ENCODE peak calls at places on chromosomes 4 and X, in six cellular contexts. One of them, this sample, is unnamed.
A peak's percentile ranks its signal among the peaks of the same experiment; 100 is the strongest.

GRCh38 chr4:155025762-155026457 is 182.5 kb upstream of the NPY2R start:
- DNase-seq in neural progenitor cell: peak; percentile 86
- DNase-seq in CD4-positive, alpha-beta T cell: no peak
- DNase-seq in AG10803: no peak
- DNase-seq in cardiac muscle cell: peak; percentile 70
- DNase-seq in choroid plexus epithelial cell: peak; percentile 52
- DNase-seq in this sample: peak; percentile 20

GRCh38 chr4:48913346-48913745 is 6.8 kb upstream of the OCIAD2 start:
- DNase-seq in AG10803: peak; percentile 70
- DNase-seq in choroid plexus epithelial cell: peak; percentile 74
- DNase-seq in CD4-positive, alpha-beta T cell: no peak
- DNase-seq in cardiac muscle cell: no peak
- DNase-seq in neural progenitor cell: no peak
- DNase-seq in this sample: no peak

GRCh38 chrX:52553995-52554642 is 37.3 kb upstream of the XAGE1B start:
- DNase-seq in CD4-positive, alpha-beta T cell: no peak
- DNase-seq in neural progenitor cell: no peak
- DNase-seq in cardiac muscle cell: no peak
- DNase-seq in AG10803: no peak
- DNase-seq in choroid plexus epithelial cell: no peak
- DNase-seq in this sample: no peak

GRCh38 chr4:104899863-104900262 is 246.8 kb upstream of the TET2 start:
- DNase-seq in choroid plexus epithelial cell: no peak
- DNase-seq in CD4-positive, alpha-beta T cell: no peak
- DNase-seq in neural progenitor cell: no peak
- DNase-seq in cardiac muscle cell: no peak
- DNase-seq in AG10803: no peak
- DNase-seq in this sample: no peak

GRCh38 chr4:16150716-16151115 is 66.9 kb upstream of the PROM1 start:
- DNase-seq in CD4-positive, alpha-beta T cell: no peak
- DNase-seq in AG10803: no peak
- DNase-seq in choroid plexus epithelial cell: no peak
- DNase-seq in neural progenitor cell: no peak
- DNase-seq in cardiac muscle cell: no peak
- DNase-seq in this sample: no peak

GRCh38 chr4:3009422-3009821 is 46.1 kb downstream of the GRK4 start:
- DNase-seq in CD4-positive, alpha-beta T cell: no peak
- DNase-seq in cardiac muscle cell: peak; percentile 16
- DNase-seq in neural progenitor cell: peak; percentile 65
- DNase-seq in choroid plexus epithelial cell: peak; percentile 28
- DNase-seq in AG10803: peak; percentile 54
- DNase-seq in this sample: peak; percentile 70

GRCh38 chrX:108270280-108270679 is 167.9 kb downstream of the COL4A6 start:
- DNase-seq in CD4-positive, alpha-beta T cell: no peak
- DNase-seq in AG10803: no peak
- DNase-seq in choroid plexus epithelial cell: peak; percentile 11
- DNase-seq in cardiac muscle cell: no peak
- DNase-seq in neural progenitor cell: no peak
- DNase-seq in this sample: no peak

GRCh38 chr4:2643555-2643954 is 107.1 kb downstream of the FAM193A start:
- DNase-seq in AG10803: no peak
- DNase-seq in neural progenitor cell: no peak
- DNase-seq in choroid plexus epithelial cell: no peak
- DNase-seq in CD4-positive, alpha-beta T cell: no peak
- DNase-seq in cardiac muscle cell: no peak
- DNase-seq in this sample: no peak

GRCh38 chr4:17577660-17578481 is 873 bp downstream of the LAP3 start:
- DNase-seq in cardiac muscle cell: peak; percentile 60
- DNase-seq in choroid plexus epithelial cell: peak; percentile 21
- DNase-seq in CD4-positive, alpha-beta T cell: no peak
- DNase-seq in AG10803: peak; percentile 26
- DNase-seq in neural progenitor cell: no peak
- DNase-seq in this sample: peak; percentile 29

GRCh38 chr4:77795339-77795738 is 23.8 kb downstream of the CNOT6L start:
- DNase-seq in AG10803: no peak
- DNase-seq in cardiac muscle cell: no peak
- DNase-seq in choroid plexus epithelial cell: no peak
- DNase-seq in neural progenitor cell: no peak
- DNase-seq in CD4-positive, alpha-beta T cell: no peak
- DNase-seq in this sample: no peak

GRCh38 chr4:13542577-13543042 is 1.7 kb downstream of the NKX3-2 start:
- DNase-seq in neural progenitor cell: no peak
- DNase-seq in CD4-positive, alpha-beta T cell: no peak
- DNase-seq in choroid plexus epithelial cell: no peak
- DNase-seq in cardiac muscle cell: no peak
- DNase-seq in AG10803: no peak
- DNase-seq in this sample: peak; percentile 20

GRCh38 chr4:177128306-177128705 is 181.4 kb upstream of the NEIL3 start:
- DNase-seq in AG10803: peak; percentile 42
- DNase-seq in cardiac muscle cell: no peak
- DNase-seq in choroid plexus epithelial cell: peak; percentile 72
- DNase-seq in neural progenitor cell: no peak
- DNase-seq in CD4-positive, alpha-beta T cell: no peak
- DNase-seq in this sample: no peak

GRCh38 chr4:123616970-123617392 is 220.4 kb downstream of the SPRY1 start:
- DNase-seq in choroid plexus epithelial cell: peak; percentile 81
- DNase-seq in AG10803: peak; percentile 61
- DNase-seq in neural progenitor cell: peak; percentile 45
- DNase-seq in cardiac muscle cell: no peak
- DNase-seq in CD4-positive, alpha-beta T cell: peak; percentile 30
- DNase-seq in this sample: no peak

GRCh38 chrX:63652086-63652775 is 132.8 kb downstream of the ARHGEF9 start:
- DNase-seq in CD4-positive, alpha-beta T cell: no peak
- DNase-seq in neural progenitor cell: no peak
- DNase-seq in AG10803: peak; percentile 69
- DNase-seq in cardiac muscle cell: no peak
- DNase-seq in choroid plexus epithelial cell: no peak
- DNase-seq in this sample: no peak

GRCh38 chr4:157806176-157806575 is 366.6 kb downstream of the GASK1B start:
- DNase-seq in choroid plexus epithelial cell: no peak
- DNase-seq in neural progenitor cell: no peak
- DNase-seq in cardiac muscle cell: no peak
- DNase-seq in AG10803: no peak
- DNase-seq in CD4-positive, alpha-beta T cell: no peak
- DNase-seq in this sample: no peak

GRCh38 chrX:44433556-44433955 is 90.1 kb upstream of the EFHC2 start:
- DNase-seq in neural progenitor cell: no peak
- DNase-seq in CD4-positive, alpha-beta T cell: no peak
- DNase-seq in AG10803: no peak
- DNase-seq in cardiac muscle cell: no peak
- DNase-seq in choroid plexus epithelial cell: no peak
- DNase-seq in this sample: no peak

GRCh38 chrX:25941559-25942250 is 196.4 kb upstream of the MAGEB18 start:
- DNase-seq in CD4-positive, alpha-beta T cell: no peak
- DNase-seq in AG10803: no peak
- DNase-seq in cardiac muscle cell: no peak
- DNase-seq in choroid plexus epithelial cell: no peak
- DNase-seq in neural progenitor cell: no peak
- DNase-seq in this sample: no peak

GRCh38 chr4:18155062-18156041 is 133.8 kb upstream of the LCORL start:
- DNase-seq in AG10803: no peak
- DNase-seq in CD4-positive, alpha-beta T cell: no peak
- DNase-seq in choroid plexus epithelial cell: no peak
- DNase-seq in cardiac muscle cell: no peak
- DNase-seq in neural progenitor cell: no peak
- DNase-seq in this sample: no peak

GRCh38 chrX:34891391-34891790 is 51.2 kb upstream of the FAM47B start:
- DNase-seq in choroid plexus epithelial cell: no peak
- DNase-seq in neural progenitor cell: no peak
- DNase-seq in CD4-positive, alpha-beta T cell: no peak
- DNase-seq in cardiac muscle cell: no peak
- DNase-seq in AG10803: no peak
- DNase-seq in this sample: no peak

DNA sequence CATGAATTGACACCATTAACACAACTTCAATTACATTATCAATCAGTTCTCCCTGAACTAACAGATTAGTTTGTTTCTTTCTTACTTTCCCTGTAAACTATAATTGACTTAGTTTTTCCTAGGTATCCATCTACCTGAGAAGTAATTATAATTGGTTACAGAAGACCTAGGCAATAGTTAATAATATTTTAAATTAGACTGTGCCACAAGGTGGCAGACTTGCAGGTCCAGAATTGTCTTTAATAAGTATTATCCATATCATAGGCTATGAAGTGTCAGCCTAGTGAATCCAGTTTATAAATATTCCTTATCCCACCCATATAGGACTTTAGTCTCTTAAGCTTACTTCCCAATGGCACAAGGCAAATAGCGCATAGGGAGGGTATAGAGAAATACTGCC is 48.9 kb upstream of the FAM47B start:
- DNase-seq in AG10803: no peak
- DNase-seq in neural progenitor cell: no peak
- DNase-seq in CD4-positive, alpha-beta T cell: no peak
- DNase-seq in choroid plexus epithelial cell: no peak
- DNase-seq in cardiac muscle cell: peak; percentile 25
- DNase-seq in this sample: no peak
- TF ChIP-seq CTCF in AG10803: peak; percentile 42
- TF ChIP-seq CTCF in neural progenitor cell: peak; percentile 42
- TF ChIP-seq CTCF in CD4-positive, alpha-beta T cell: no peak
- TF ChIP-seq CTCF in choroid plexus epithelial cell: peak; percentile 32
- TF ChIP-seq CTCF in cardiac muscle cell: peak; percentile 32
- TF ChIP-seq CTCF in this sample: peak; percentile 8

DNA sequence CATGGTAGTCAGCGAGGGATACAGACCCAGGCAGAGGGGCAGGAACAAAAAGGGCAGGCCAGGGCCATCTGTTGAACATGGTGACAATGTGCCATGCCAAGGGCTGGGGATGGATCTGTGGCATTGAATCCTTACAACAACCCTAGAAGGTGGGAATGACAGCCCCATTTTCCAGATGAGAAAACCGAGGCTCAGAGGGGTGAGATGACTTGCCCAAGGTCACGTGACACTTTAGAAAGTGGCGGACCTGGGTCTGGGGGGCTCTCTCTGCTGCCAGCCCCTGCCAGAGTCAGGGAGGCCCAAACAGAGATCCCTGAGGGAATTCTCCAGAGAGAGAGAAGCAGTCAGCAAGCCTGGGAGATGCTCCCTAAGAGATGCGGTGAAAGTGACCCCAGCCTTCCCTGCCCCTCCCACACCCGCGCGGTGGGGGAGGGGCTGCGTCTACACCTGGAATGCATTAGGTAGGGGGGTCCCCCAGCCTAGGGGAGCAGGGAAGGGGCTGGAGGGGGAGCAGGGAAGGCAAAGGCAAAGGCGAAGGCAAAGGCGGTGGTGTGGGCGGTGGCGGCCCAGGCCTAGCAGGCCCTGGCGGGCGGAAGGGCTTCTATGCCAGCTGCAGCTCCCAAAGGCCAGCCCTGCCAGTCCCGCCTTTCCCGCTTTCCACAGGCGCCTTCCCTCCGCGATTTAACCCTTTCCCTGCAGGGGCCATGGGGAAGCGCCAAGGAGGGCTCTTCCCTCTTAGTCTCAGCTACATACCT is 13.0 kb downstream of the FGD1 start:
- DNase-seq in AG10803: peak; percentile 25
- DNase-seq in cardiac muscle cell: no peak
- DNase-seq in neural progenitor cell: peak; percentile 28
- DNase-seq in CD4-positive, alpha-beta T cell: no peak
- DNase-seq in choroid plexus epithelial cell: no peak
- DNase-seq in this sample: no peak
- TF ChIP-seq CTCF in AG10803: no peak
- TF ChIP-seq CTCF in cardiac muscle cell: no peak
- TF ChIP-seq CTCF in neural progenitor cell: no peak
- TF ChIP-seq CTCF in CD4-positive, alpha-beta T cell: no peak
- TF ChIP-seq CTCF in choroid plexus epithelial cell: no peak
- TF ChIP-seq CTCF in this sample: no peak

GRCh38 chr4:90979551-90979950 is 852.4 kb downstream of the CCSER1 start:
- DNase-seq in neural progenitor cell: no peak
- DNase-seq in cardiac muscle cell: no peak
- DNase-seq in choroid plexus epithelial cell: no peak
- DNase-seq in AG10803: no peak
- DNase-seq in CD4-positive, alpha-beta T cell: no peak
- DNase-seq in this sample: no peak

GRCh38 chr4:90977726-90978125 is 850.5 kb downstream of the CCSER1 start:
- DNase-seq in choroid plexus epithelial cell: no peak
- DNase-seq in neural progenitor cell: no peak
- DNase-seq in cardiac muscle cell: no peak
- DNase-seq in CD4-positive, alpha-beta T cell: no peak
- DNase-seq in AG10803: no peak
- DNase-seq in this sample: no peak

DNA sequence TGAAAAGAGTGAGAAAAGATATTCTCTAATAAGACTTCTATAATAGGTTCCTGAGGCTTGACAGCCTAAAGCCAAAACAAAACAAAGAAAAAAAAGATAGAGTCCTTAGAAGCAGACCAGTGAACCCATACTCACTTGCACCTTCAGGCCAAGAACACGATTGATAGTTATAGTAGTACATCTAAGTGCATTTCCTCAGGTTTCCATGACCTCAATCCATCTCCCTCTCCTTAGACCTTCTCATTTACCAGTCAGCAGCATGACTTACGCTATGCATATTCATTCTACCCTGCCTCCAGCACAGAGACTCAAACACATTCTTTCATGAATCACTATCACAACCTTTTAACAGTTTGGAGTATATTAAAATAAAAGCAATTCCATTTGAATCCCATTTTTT is 855.6 kb downstream of the CCSER1 start:
- DNase-seq in neural progenitor cell: no peak
- DNase-seq in AG10803: no peak
- DNase-seq in CD4-positive, alpha-beta T cell: no peak
- DNase-seq in choroid plexus epithelial cell: no peak
- DNase-seq in cardiac muscle cell: no peak
- DNase-seq in this sample: no peak
- TF ChIP-seq CTCF in neural progenitor cell: no peak
- TF ChIP-seq CTCF in AG10803: no peak
- TF ChIP-seq CTCF in CD4-positive, alpha-beta T cell: no peak
- TF ChIP-seq CTCF in choroid plexus epithelial cell: no peak
- TF ChIP-seq CTCF in cardiac muscle cell: no peak
- TF ChIP-seq CTCF in this sample: no peak

GRCh38 chr4:23718435-23718834 is 171.4 kb downstream of the PPARGC1A start:
- DNase-seq in cardiac muscle cell: no peak
- DNase-seq in choroid plexus epithelial cell: no peak
- DNase-seq in neural progenitor cell: no peak
- DNase-seq in AG10803: no peak
- DNase-seq in CD4-positive, alpha-beta T cell: no peak
- DNase-seq in this sample: no peak

GRCh38 chr4:23720556-23720955 is 169.3 kb downstream of the PPARGC1A start:
- DNase-seq in AG10803: peak; percentile 15
- DNase-seq in cardiac muscle cell: no peak
- DNase-seq in neural progenitor cell: no peak
- DNase-seq in choroid plexus epithelial cell: no peak
- DNase-seq in CD4-positive, alpha-beta T cell: no peak
- DNase-seq in this sample: no peak

DNA sequence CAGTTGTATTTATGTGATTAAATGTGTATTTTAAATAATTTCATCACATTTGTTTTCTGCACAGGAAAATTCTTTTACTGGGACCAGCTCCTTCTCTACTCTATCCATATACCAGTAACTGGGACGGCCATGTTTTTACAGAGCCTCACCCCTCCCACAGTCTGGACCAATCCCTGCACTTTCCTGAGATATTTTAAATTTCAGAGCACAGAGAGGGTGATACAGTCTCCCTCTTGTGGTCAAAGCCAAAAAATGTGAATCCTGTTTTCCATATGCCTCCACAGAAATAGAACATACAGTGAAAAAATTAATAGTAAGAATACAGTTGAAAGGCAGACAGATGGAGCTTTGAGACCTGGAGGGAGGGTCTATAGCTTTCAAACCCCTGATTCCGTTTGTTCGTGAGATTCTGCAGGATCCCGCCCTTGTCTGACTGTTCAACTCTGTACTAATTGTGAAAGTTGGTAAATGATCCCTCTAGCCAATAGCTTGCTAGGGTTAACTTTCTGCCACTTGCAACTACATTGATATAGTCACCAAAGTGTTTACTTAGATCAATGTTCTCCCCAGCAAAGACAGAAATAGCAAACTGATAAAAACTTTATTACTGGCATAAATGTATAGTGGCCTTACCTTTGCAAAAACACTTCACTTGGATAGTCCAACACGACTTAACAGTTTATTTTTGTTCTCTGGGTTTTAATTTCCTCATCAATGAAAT is 172.2 kb downstream of the PPARGC1A start:
- DNase-seq in AG10803: peak; percentile 14
- DNase-seq in choroid plexus epithelial cell: peak; percentile 28
- DNase-seq in cardiac muscle cell: peak; percentile 10
- DNase-seq in neural progenitor cell: no peak
- DNase-seq in CD4-positive, alpha-beta T cell: no peak
- DNase-seq in this sample: peak; percentile 40
- TF ChIP-seq CTCF in AG10803: peak; percentile 54
- TF ChIP-seq CTCF in choroid plexus epithelial cell: peak; percentile 40
- TF ChIP-seq CTCF in cardiac muscle cell: peak; percentile 35
- TF ChIP-seq CTCF in neural progenitor cell: peak; percentile 58
- TF ChIP-seq CTCF in CD4-positive, alpha-beta T cell: no peak
- TF ChIP-seq CTCF in this sample: no peak

This sample was measured in GM13976.